ENCODE peak calls at places on chromosomes 5 and 9, in four cellular contexts. W is IMR-90, N is GM12864, X is PC-3. D is an unnamed sample.

GRCh38 chr5:59152701-59153245 is 569.9 kb downstream of the RAB3C start:
- DNase-seq in W (no peak), N (no peak), X (no peak), D (no peak)

GRCh38 chr9:113754739-113755138 is 121.4 kb upstream of the ZNF618 start:
- DNase-seq in W (no peak), N (no peak), X (no peak), D (no peak)

GRCh38 chr5:144451187-144451973 is 280.7 kb downstream of the KCTD16 start:
- DNase-seq in W (no peak), N (no peak), X (no peak), D (no peak)

GRCh38 chr5:67842806-67843205 is 372.8 kb upstream of the PIK3R1 start:
- DNase-seq in W (no peak), N (no peak), X (no peak), D (peak; percentile 12)

GRCh38 chr9:71812385-71812784 is 44.1 kb upstream of the CEMIP2 start:
- DNase-seq in W (peak; percentile 12), N (no peak), X (no peak), D (peak; percentile 40)

GRCh38 chr9:28001096-28001495 is 427.8 kb upstream of the C9orf72 start:
- DNase-seq in W (no peak), N (no peak), X (no peak), D (no peak)

GRCh38 chr9:136080716-136081112 is 14.4 kb downstream of the NACC2 start:
- DNase-seq in W (no peak), N (no peak), X (no peak), D (no peak)

GRCh38 chr5:8981016-8981415 is 564.9 kb downstream of the SEMA5A start:
- DNase-seq in W (peak; percentile 22), N (no peak), X (no peak), D (peak; percentile 29)

GRCh38 chr5:96714951-96715451 is 52.8 kb downstream of the CAST start:
- DNase-seq in W (peak; percentile 91), N (no peak), X (peak; percentile 52), D (peak; percentile 84)

GRCh38 chr5:94241288-94241651 is 377.1 kb downstream of the KIAA0825 start:
- DNase-seq in W (peak; percentile 38), N (no peak), X (peak; percentile 77), D (peak; percentile 49)

GRCh38 chr9:86577420-86578333 is 223.5 kb upstream of the TUT7 start:
- DNase-seq in W (no peak), N (no peak), X (no peak), D (no peak)

GRCh38 chr9:36210722-36211121 is 20.0 kb downstream of the CLTA start:
- DNase-seq in W (no peak), N (no peak), X (no peak), D (no peak)

GRCh38 chr9:98958271-98958989 is 14.7 kb downstream of the COL15A1 start:
- DNase-seq in W (peak; percentile 98), N (no peak), X (no peak), D (peak; percentile 95)

GRCh38 chr9:131800366-131800765 is 60.5 kb upstream of the RAPGEF1 start:
- DNase-seq in W (no peak), N (no peak), X (no peak), D (no peak)

GRCh38 chr5:165361143-165361542 is 1855.7 kb downstream of the MAT2B start:
- DNase-seq in W (no peak), N (no peak), X (no peak), D (no peak)

GRCh38 chr5:91110709-91111108 is 272.4 kb downstream of the ARRDC3 start:
- DNase-seq in W (peak; percentile 35), N (no peak), X (no peak), D (peak; percentile 57)

GRCh38 chr5:4911646-4912403 is 228.3 kb upstream of the ADAMTS16 start:
- DNase-seq in W (no peak), N (no peak), X (no peak), D (no peak)

GRCh38 chr5:142763701-142764100 is 6.5 kb upstream of the ARHGAP26 start:
- DNase-seq in W (no peak), N (no peak), X (no peak), D (no peak)

GRCh38 chr5:170363671-170364070 is 25.5 kb downstream of the KCNMB1 start:
- DNase-seq in W (no peak), N (no peak), X (no peak), D (no peak)

DNA sequence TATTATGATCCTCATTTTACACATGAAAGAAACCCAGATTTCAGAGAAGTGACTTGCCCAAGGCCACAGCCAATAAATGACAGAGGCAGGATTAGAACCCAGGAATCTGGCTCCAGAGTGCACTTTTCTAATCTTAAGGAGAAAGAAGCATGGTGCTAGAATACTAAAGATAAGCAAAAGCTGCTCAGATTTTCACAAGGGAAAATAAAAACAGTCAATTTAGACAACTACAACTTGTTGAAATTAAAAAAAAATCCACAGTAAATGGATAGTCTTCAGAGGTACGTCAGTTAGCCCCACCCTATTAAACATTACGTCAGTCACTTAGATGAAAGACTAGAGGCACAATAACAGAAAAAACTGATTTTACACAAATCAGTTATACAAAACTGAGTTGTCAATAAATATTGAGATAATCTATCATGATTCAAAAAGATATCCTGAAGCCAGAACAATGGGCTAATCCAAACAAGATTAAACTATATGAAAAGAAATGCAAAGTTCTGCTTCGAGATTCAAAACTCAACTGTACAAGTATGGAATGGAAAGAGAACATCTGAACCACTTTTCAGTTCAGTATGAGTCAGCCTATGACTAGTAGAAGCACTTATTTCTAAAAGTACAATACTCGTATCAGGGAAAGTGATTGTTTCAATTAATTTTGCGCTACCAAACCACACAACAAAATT is 9.3 kb downstream of the TMEM245 start:
- DNase-seq in W (peak; percentile 80), N (no peak), X (peak; percentile 51), D (peak; percentile 89)
- H3K4me3 ChIP-seq in W (peak overlapping the region; percentile 5), N (no peak overlapping the region), X (peak overlapping the region; percentile 51), D (peak overlapping the region; percentile 28)

GRCh38 chr5:36323926-36324781 is 22.5 kb upstream of the RANBP3L start:
- DNase-seq in W (no peak), N (no peak), X (no peak), D (no peak)
- H3K4me3 ChIP-seq in W (no peak overlapping the region), N (no peak overlapping the region), X (no peak overlapping the region), D (no peak overlapping the region)

GRCh38 chr9:13860926-13861325 is 453.0 kb downstream of the NFIB start:
- DNase-seq in W (no peak), N (no peak), X (peak; percentile 47), D (peak; percentile 54)
- H3K4me3 ChIP-seq in W (no peak overlapping the region), N (no peak overlapping the region), X (no peak overlapping the region), D (no peak overlapping the region)

DNA sequence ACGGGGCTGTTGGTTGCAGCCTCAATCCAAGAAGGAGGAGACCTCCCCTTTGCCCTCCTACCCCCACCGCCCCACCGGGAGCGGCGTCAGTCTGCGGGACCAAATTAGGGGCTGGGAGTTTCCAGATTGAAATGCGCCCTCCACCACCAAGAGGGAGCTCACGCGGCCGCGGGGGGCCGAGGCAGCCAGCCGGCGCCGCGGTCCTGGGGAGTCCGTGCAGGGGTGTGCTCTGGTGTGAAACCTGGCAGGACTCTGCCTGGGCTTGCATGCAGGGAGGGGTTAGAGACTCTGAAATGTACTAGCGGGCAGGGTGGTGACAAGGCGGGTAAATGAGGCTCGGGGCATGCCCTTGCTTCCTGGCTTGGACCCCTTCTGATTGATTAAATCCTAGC is 989 bp upstream of the FBN2 start:
- DNase-seq in W (no peak), N (no peak), X (no peak), D (peak; percentile 19)
- H3K4me3 ChIP-seq in W (peak overlapping the region; percentile 81), N (no peak overlapping the region), X (peak overlapping the region; percentile 92), D (peak overlapping the region; percentile 72)

GRCh38 chr5:138275379-138275782 is 960 bp upstream of the GFRA3 start:
- DNase-seq in W (no peak), N (no peak), X (no peak), D (no peak)
- H3K4me3 ChIP-seq in W (no peak overlapping the region), N (no peak overlapping the region), X (no peak overlapping the region), D (no peak overlapping the region)

GRCh38 chr5:873328-873727 is 19.3 kb downstream of the BRD9 start:
- DNase-seq in W (no peak), N (peak; percentile 25), X (no peak), D (no peak)
- H3K4me3 ChIP-seq in W (no peak overlapping the region), N (no peak overlapping the region), X (no peak overlapping the region), D (no peak overlapping the region)

GRCh38 chr5:141402553-141403328 is at the start of gene PCDHGA9:
- DNase-seq in W (peak; percentile 40), N (no peak), X (no peak), D (peak; percentile 57)

GRCh38 chr5:141403387-141403786 is 809 bp downstream of the PCDHGA9 start:
- DNase-seq in W (no peak), N (no peak), X (no peak), D (no peak)

GRCh38 chr5:141398608-141399007 is 861 bp downstream of the PCDHGB5 start:
- DNase-seq in W (no peak), N (no peak), X (no peak), D (no peak)

DNA sequence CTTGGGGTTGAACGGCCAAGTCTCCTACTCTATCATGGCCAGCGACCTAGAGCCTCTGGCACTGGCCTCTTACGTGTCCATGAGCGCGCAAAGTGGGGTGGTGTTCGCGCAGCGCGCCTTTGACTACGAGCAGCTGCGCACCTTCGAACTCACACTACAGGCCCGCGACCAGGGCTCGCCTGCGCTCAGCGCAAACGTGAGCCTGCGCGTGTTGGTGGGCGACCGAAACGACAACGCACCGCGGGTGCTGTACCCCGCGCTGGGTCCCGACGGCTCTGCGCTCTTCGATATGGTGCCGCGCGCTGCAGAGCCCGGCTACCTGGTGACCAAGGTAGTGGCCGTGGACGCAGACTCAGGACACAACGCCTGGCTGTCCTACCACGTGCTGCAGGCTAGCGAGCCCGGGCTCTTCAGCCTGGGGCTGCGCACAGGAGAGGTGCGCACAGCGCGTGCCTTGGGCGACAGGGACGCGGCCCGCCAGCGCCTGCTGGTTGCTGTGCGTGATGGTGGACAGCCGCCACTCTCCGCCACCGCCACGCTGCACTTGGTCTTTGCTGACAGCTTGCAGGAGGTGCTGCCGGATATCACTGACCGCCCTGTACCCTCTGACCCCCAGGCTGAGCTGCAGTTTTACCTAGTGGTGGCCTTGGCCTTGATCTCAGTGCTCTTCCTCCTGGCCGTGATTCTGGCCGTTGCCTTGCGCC is 2.0 kb downstream of the PCDHGB5 start:
- DNase-seq in W (no peak), N (no peak), X (no peak), D (no peak)
- H3K4me3 ChIP-seq in W (peak overlapping the region; percentile 13), N (no peak overlapping the region), X (no peak overlapping the region), D (no peak overlapping the region)

GRCh38 chr5:126450388-126450787 is 27.2 kb downstream of the GRAMD2B start:
- DNase-seq in W (no peak), N (peak; percentile 29), X (no peak), D (no peak)
- H3K4me3 ChIP-seq in W (no peak overlapping the region), N (peak overlapping the region; percentile 41), X (no peak overlapping the region), D (no peak overlapping the region)

GRCh38 chr5:88364991-88365390 is 96.3 kb upstream of the TMEM161B start:
- DNase-seq in W (no peak), N (no peak), X (no peak), D (no peak)
- H3K4me3 ChIP-seq in W (no peak overlapping the region), N (no peak overlapping the region), X (no peak overlapping the region), D (no peak overlapping the region)